ENCODE peak calls at places on chromosomes 7 and 10, in six cellular contexts. E is GM20000, Z is heart right ventricle, F is SHP77, M is AG08396, W is EH. A is an unnamed sample.

GRCh38 chr10:75530337-75530736 is 98.9 kb downstream of the LRMDA start:
- DNase-seq in W (no peak), E (no peak), M (no peak), Z (no peak), F (no peak), A (no peak)

GRCh38 chr7:1104514-1105179 is 16.7 kb downstream of the GPER1 start:
- DNase-seq in F (no peak), M (no peak), W (no peak), E (no peak), Z (no peak), A (no peak)

GRCh38 chr10:13417459-13418126 is 69.5 kb upstream of the SEPHS1 start:
- DNase-seq in W (no peak), E (no peak), Z (no peak), M (no peak), F (no peak), A (no peak)

GRCh38 chr7:100759357-100760171 is 26.2 kb downstream of the ZAN start:
- DNase-seq in F (no peak), Z (no peak), W (no peak), E (no peak), M (no peak), A (no peak)

GRCh38 chr7:158802535-158803199 is 26.6 kb downstream of the ESYT2 start:
- DNase-seq in Z (no peak), M (peak; percentile 64), F (no peak), W (peak; percentile 87), E (no peak), A (no peak)

GRCh38 chr10:65670087-65670486 is 1255.7 kb upstream of the LRRTM3 start:
- DNase-seq in Z (no peak), E (no peak), M (no peak), W (peak; percentile 71), F (no peak), A (no peak)

GRCh38 chr10:121736315-121737002 is 138.2 kb upstream of the FGFR2 start:
- DNase-seq in F (no peak), M (no peak), E (no peak), W (no peak), Z (no peak), A (no peak)

GRCh38 chr7:95476904-95477594 is 8.7 kb upstream of the ASB4 start:
- DNase-seq in Z (peak; percentile 45), W (peak; percentile 68), M (peak; percentile 60), E (peak; percentile 55), F (peak; percentile 59), A (peak; percentile 73)

GRCh38 chr10:6313107-6313895 is 110.6 kb downstream of the PFKFB3 start:
- DNase-seq in E (no peak), W (peak; percentile 57), Z (no peak), M (no peak), F (no peak), A (no peak)

GRCh38 chr7:66554326-66554725 is 74.4 kb upstream of the KCTD7 start:
- DNase-seq in E (no peak), F (no peak), M (no peak), Z (no peak), W (no peak), A (no peak)